ENCODE peak calls at places on chromosomes 2 and 18, in seven cellular contexts. W, G, K, I, V, N and O are unnamed samples.

GRCh38 chr2:214575030-214575949 is 164.4 kb downstream of the VWC2L start:
- DNase-seq in W (no peak), I (no peak), V (no peak), K (no peak), N (no peak), G (peak; percentile 85), O (no peak)

GRCh38 chr2:66836851-66837250 is 401.9 kb downstream of the MEIS1 start:
- DNase-seq in W (no peak), G (no peak), V (no peak), N (no peak), I (no peak), K (no peak), O (no peak)

GRCh38 chr18:60452424-60452823 is 79.8 kb upstream of the MC4R start:
- DNase-seq in G (no peak), V (peak; percentile 21), I (no peak), K (peak; percentile 20), N (no peak), W (no peak), O (peak; percentile 51)

GRCh38 chr2:229129738-229130371 is 141.2 kb downstream of the PID1 start:
- DNase-seq in G (no peak), N (no peak), I (peak; percentile 51), K (no peak), W (no peak), V (no peak), O (no peak)

GRCh38 chr18:49368161-49368875 is 92.1 kb downstream of the DYM start:
- DNase-seq in N (no peak), W (no peak), G (no peak), I (no peak), V (no peak), K (no peak), O (no peak)

GRCh38 chr18:68735498-68736343 is 20.8 kb upstream of the TMX3 start:
- DNase-seq in I (peak; percentile 75), W (no peak), V (peak; percentile 45), N (no peak), K (no peak), G (peak; percentile 8), O (no peak)

GRCh38 chr2:28352104-28352503 is 40.6 kb upstream of the FOSL2 start:
- DNase-seq in V (no peak), G (no peak), W (no peak), K (no peak), I (peak; percentile 91), N (no peak), O (no peak)

GRCh38 chr2:149410701-149411484 is 80.5 kb downstream of the LYPD6 start:
- DNase-seq in I (peak; percentile 99), V (peak; percentile 38), G (no peak), K (no peak), N (no peak), W (no peak), O (peak; percentile 98)

GRCh38 chr2:156305121-156305520 is 27.4 kb downstream of the NR4A2 start:
- DNase-seq in I (no peak), V (no peak), G (no peak), K (no peak), W (no peak), N (no peak), O (no peak)